ENCODE peak calls at places on chromosomes 6 and 20, in ten cellular contexts. Q, M, Z, W, O, F, I, E, N and G are unnamed samples.

GRCh38 chr6:28537509-28538140 is 11.9 kb downstream of the GPX5 start:
- DNase-seq in Q (peak), M (no peak), Z (no peak), W (no peak), O (no peak), F (no peak), I (no peak), E (peak), N (peak), G (no peak)

GRCh38 chr6:92710048-92710447 is 709.3 kb downstream of the EPHA7 start:
- DNase-seq in Q (no peak), M (no peak), Z (no peak), W (no peak), O (no peak), F (no peak), I (no peak), E (no peak), N (no peak), G (no peak)

GRCh38 chr6:31963921-31964320 is 4.9 kb downstream of the SKIC2 start:
- DNase-seq in Q (no peak), M (no peak), Z (no peak), W (no peak), O (no peak), F (no peak), I (no peak), E (no peak), N (no peak), G (no peak)

GRCh38 chr6:84390334-84390733 is 162.9 kb upstream of the CEP162 start:
- DNase-seq in Q (no peak), M (no peak), Z (no peak), W (no peak), O (no peak), F (no peak), I (no peak), E (no peak), N (no peak), G (no peak)

GRCh38 chr6:34423254-34423653 is 2.6 kb downstream of the RPS10 start:
- DNase-seq in Q (no peak), M (no peak), Z (no peak), W (no peak), O (no peak), F (no peak), I (peak), E (no peak), N (no peak), G (no peak)

GRCh38 chr20:48052492-48052870 is 267.2 kb upstream of the SULF2 start:
- DNase-seq in Q (no peak), M (no peak), Z (no peak), W (no peak), O (no peak), F (no peak), I (peak), E (no peak), N (no peak), G (no peak)

GRCh38 chr20:56914532-56914931 is 285.4 kb downstream of the TFAP2C start:
- DNase-seq in Q (no peak), M (no peak), Z (no peak), W (no peak), O (no peak), F (no peak), I (no peak), E (no peak), N (no peak), G (no peak)

GRCh38 chr6:132131777-132132176 is 180.6 kb upstream of the CCN2 start:
- DNase-seq in Q (peak), M (peak), Z (peak), W (no peak), O (no peak), F (no peak), I (peak), E (no peak), N (peak), G (no peak)

GRCh38 chr6:147974376-147974775 is 368.3 kb upstream of the SASH1 start:
- DNase-seq in Q (peak), M (no peak), Z (no peak), W (no peak), O (no peak), F (peak), I (peak), E (no peak), N (no peak), G (no peak)

GRCh38 chr6:44667668-44668390 is 280.3 kb downstream of the CDC5L start:
- DNase-seq in Q (peak), M (no peak), Z (peak), W (peak), O (peak), F (peak), I (no peak), E (peak), N (peak), G (no peak)

GRCh38 chr6:168641455-168641854 is 200.5 kb downstream of the SMOC2 start:
- DNase-seq in Q (no peak), M (no peak), Z (no peak), W (no peak), O (no peak), F (peak), I (no peak), E (peak), N (no peak), G (no peak)

GRCh38 chr6:13451181-13451700 is 36.2 kb downstream of the GFOD1 start:
- DNase-seq in Q (no peak), M (no peak), Z (no peak), W (no peak), O (no peak), F (no peak), I (no peak), E (no peak), N (no peak), G (no peak)

GRCh38 chr6:108559884-108560462 is 744 bp upstream of the FOXO3 start:
- DNase-seq in Q (peak), M (peak), Z (peak), W (peak), O (no peak), F (peak), I (peak), E (peak), N (no peak), G (peak)

GRCh38 chr20:21104466-21104761 is 1.7 kb downstream of the LINC00237 start:
- DNase-seq in Q (no peak), M (no peak), Z (no peak), W (no peak), O (no peak), F (no peak), I (no peak), E (no peak), N (no peak), G (no peak)

GRCh38 chr20:32017711-32018251 is 7.5 kb downstream of the CCM2L start:
- DNase-seq in Q (no peak), M (no peak), Z (peak), W (peak), O (peak), F (peak), I (no peak), E (peak), N (peak), G (no peak)

GRCh38 chr6:29552512-29553051 is 7.0 kb downstream of the UBD start:
- DNase-seq in Q (peak), M (no peak), Z (no peak), W (no peak), O (no peak), F (no peak), I (peak), E (no peak), N (peak), G (no peak)

GRCh38 chr6:117600008-117600743 is 2.1 kb downstream of the GOPC start:
- DNase-seq in Q (peak), M (no peak), Z (no peak), W (no peak), O (no peak), F (no peak), I (peak), E (no peak), N (no peak), G (no peak)

GRCh38 chr20:37881601-37882343 is 21.2 kb upstream of the VSTM2L start:
- DNase-seq in Q (no peak), M (no peak), Z (no peak), W (no peak), O (no peak), F (no peak), I (no peak), E (no peak), N (no peak), G (no peak)

GRCh38 chr6:166402582-166403277 is 20.0 kb upstream of the MPC1 start:
- DNase-seq in Q (no peak), M (no peak), Z (peak), W (no peak), O (no peak), F (no peak), I (peak), E (peak), N (no peak), G (no peak)

GRCh38 chr20:12086359-12086758 is 168.7 kb downstream of the BTBD3 start:
- DNase-seq in Q (peak), M (no peak), Z (no peak), W (no peak), O (no peak), F (no peak), I (no peak), E (no peak), N (no peak), G (no peak)

GRCh38 chr6:38933426-38933825 is 115.2 kb upstream of the GLP1R start:
- DNase-seq in Q (peak), M (no peak), Z (no peak), W (no peak), O (no peak), F (peak), I (peak), E (no peak), N (peak), G (no peak)

GRCh38 chr6:165204807-165205545 is 104.4 kb downstream of the C6orf118 start:
- DNase-seq in Q (no peak), M (no peak), Z (no peak), W (no peak), O (no peak), F (no peak), I (no peak), E (no peak), N (no peak), G (no peak)

GRCh38 chr6:106563614-106564013 is 65.7 kb downstream of the RTN4IP1 start:
- DNase-seq in Q (no peak), M (no peak), Z (no peak), W (no peak), O (no peak), F (no peak), I (no peak), E (no peak), N (no peak), G (no peak)

GRCh38 chr6:16440656-16441212 is 202.3 kb downstream of the GMPR start:
- DNase-seq in Q (no peak), M (no peak), Z (no peak), W (no peak), O (no peak), F (no peak), I (no peak), E (no peak), N (no peak), G (no peak)

GRCh38 chr6:85418059-85418458 is 31.8 kb upstream of the NT5E start:
- DNase-seq in Q (peak), M (no peak), Z (no peak), W (no peak), O (no peak), F (no peak), I (no peak), E (no peak), N (no peak), G (no peak)

GRCh38 chr20:19786311-19786710 is 28.3 kb downstream of the RIN2 start:
- DNase-seq in Q (peak), M (no peak), Z (peak), W (peak), O (no peak), F (peak), I (peak), E (no peak), N (no peak), G (no peak)

GRCh38 chr6:113050010-113050893 is 703.1 kb downstream of the RFPL4B start:
- DNase-seq in Q (peak), M (no peak), Z (no peak), W (no peak), O (no peak), F (no peak), I (no peak), E (no peak), N (no peak), G (no peak)

GRCh38 chr6:33632603-33633039 is 11.5 kb downstream of the ITPR3 start:
- DNase-seq in Q (peak), M (no peak), Z (peak), W (peak), O (no peak), F (peak), I (peak), E (peak), N (peak), G (no peak)

GRCh38 chr6:11008821-11009220 is 35.3 kb downstream of the ELOVL2 start:
- DNase-seq in Q (peak), M (no peak), Z (no peak), W (no peak), O (no peak), F (no peak), I (no peak), E (no peak), N (no peak), G (no peak)

GRCh38 chr6:113184291-113184690 is 672.9 kb upstream of the MARCKS start:
- DNase-seq in Q (peak), M (no peak), Z (no peak), W (no peak), O (no peak), F (no peak), I (no peak), E (no peak), N (no peak), G (no peak)

GRCh38 chr20:57881466-57882405 is 171.9 kb upstream of the PMEPA1 start:
- DNase-seq in Q (no peak), M (no peak), Z (no peak), W (no peak), O (no peak), F (no peak), I (no peak), E (no peak), N (no peak), G (no peak)

GRCh38 chr20:41081276-41081814 is 52.7 kb downstream of the TOP1 start:
- DNase-seq in Q (peak), M (no peak), Z (no peak), W (no peak), O (no peak), F (no peak), I (no peak), E (no peak), N (no peak), G (no peak)

GRCh38 chr6:152671146-152671545 is 26.6 kb upstream of the MYCT1 start:
- DNase-seq in Q (peak), M (no peak), Z (no peak), W (no peak), O (no peak), F (no peak), I (no peak), E (no peak), N (no peak), G (no peak)

GRCh38 chr6:53103993-53104675 is 38.9 kb downstream of the FBXO9 start:
- DNase-seq in Q (peak), M (no peak), Z (no peak), W (no peak), O (no peak), F (peak), I (peak), E (no peak), N (no peak), G (no peak)

GRCh38 chr6:3850451-3851203 is 1.5 kb downstream of the FAM50B start:
- DNase-seq in Q (no peak), M (no peak), Z (no peak), W (no peak), O (no peak), F (no peak), I (no peak), E (no peak), N (no peak), G (peak)

GRCh38 chr20:38353298-38353697 is 7.0 kb downstream of the LBP start:
- DNase-seq in Q (no peak), M (no peak), Z (no peak), W (no peak), O (no peak), F (no peak), I (no peak), E (no peak), N (no peak), G (no peak)

DNA sequence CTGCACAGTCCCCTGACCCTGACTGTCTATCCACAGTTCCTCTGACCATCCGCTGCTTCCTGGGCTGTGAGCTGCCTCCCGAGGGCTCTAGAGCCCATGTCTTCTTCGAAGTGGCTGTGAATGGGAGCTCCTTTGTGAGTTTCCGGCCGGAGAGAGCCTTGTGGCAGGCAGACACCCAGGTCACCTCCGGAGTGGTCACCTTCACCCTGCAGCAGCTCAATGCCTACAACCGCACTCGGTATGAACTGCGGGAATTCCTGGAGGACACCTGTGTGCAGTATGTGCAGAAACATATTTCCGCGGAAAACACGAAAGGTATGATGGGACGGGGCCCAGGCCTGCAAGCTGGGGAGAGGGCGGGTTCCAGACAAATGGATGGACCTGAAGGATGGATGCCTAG is 4.3 kb downstream of the PROCR start:
- DNase-seq in Q (no peak), M (no peak), Z (no peak), W (no peak), O (no peak), F (no peak), I (no peak), E (no peak), N (no peak), G (no peak)
- TF ChIP-seq CTCF in Q (no peak), M (no peak), Z (no peak), W (no peak), O (no peak), F (no peak), I (no peak), E (no peak), N (no peak), G (no peak)

GRCh38 chr20:62088258-62089127 is 22.8 kb upstream of the TAF4 start:
- DNase-seq in Q (peak), M (no peak), Z (no peak), W (peak), O (no peak), F (peak), I (peak), E (no peak), N (peak), G (no peak)

GRCh38 chr20:62087632-62088031 is 22.0 kb upstream of the TAF4 start:
- DNase-seq in Q (no peak), M (no peak), Z (no peak), W (no peak), O (no peak), F (no peak), I (no peak), E (no peak), N (no peak), G (no peak)

GRCh38 chr20:62085206-62085605 is 19.5 kb upstream of the TAF4 start:
- DNase-seq in Q (no peak), M (no peak), Z (no peak), W (no peak), O (no peak), F (no peak), I (no peak), E (no peak), N (no peak), G (no peak)

GRCh38 chr20:62087227-62087626 is 21.5 kb upstream of the TAF4 start:
- DNase-seq in Q (peak), M (no peak), Z (no peak), W (no peak), O (no peak), F (peak), I (no peak), E (no peak), N (no peak), G (no peak)

GRCh38 chr20:62089393-62089792 is 23.7 kb upstream of the TAF4 start:
- DNase-seq in Q (peak), M (no peak), Z (no peak), W (no peak), O (no peak), F (no peak), I (no peak), E (no peak), N (no peak), G (no peak)
- TF ChIP-seq CTCF in Q (peak), M (no peak), Z (no peak), W (no peak), O (no peak), F (no peak), I (no peak), E (no peak), N (no peak), G (no peak)

GRCh38 chr6:110815260-110816109 is at the start of gene CDK19:
- DNase-seq in Q (peak), M (peak), Z (peak), W (peak), O (peak), F (peak), I (peak), E (peak), N (peak), G (peak)
- TF ChIP-seq CTCF in Q (no peak), M (no peak), Z (no peak), W (peak), O (peak), F (no peak), I (no peak), E (no peak), N (no peak), G (no peak)

DNA sequence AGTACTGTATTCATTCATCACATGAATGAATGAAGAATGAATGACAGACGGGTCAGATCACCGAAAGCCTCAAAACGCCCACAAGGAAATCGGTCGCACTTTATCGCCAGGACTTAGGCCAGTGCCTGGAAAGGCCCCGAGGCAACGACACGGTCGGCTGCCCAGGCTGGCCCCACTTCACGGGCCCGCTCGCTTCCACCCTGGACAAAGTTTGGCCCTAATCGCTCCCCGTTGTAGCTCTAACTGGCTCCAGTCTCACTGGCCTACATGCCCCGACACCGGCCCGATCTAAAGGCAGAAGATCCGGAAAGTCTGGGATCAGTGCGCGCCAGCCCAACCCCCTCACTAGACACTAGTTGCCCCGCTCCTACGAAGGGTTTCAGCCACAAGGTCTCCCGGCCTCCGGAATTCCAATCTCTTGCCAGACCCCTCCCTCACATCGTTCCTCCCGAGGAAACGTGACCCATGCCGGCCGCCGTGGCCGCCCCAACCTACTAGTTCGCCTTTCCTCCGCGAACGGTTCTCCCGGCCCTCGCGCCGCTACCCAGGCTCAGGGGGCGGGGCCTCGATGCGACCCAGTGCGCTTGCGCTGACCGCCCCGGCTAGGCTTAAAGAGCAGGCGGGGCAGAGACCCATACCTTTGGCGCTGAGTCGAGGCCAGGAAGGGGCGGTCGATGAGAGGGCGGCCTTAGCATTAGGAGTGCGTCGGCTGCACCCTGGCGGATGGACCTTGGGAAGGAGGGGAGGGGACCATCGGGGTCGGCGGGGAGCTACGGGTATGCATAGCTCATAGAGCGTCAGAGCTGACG is at the start of the genes GSS and MYH7B:
- DNase-seq in Q (peak), M (peak), Z (peak), W (peak), O (peak), F (peak), I (peak), E (peak), N (peak), G (peak)
- TF ChIP-seq CTCF in Q (peak), M (peak), Z (no peak), W (peak), O (peak), F (peak), I (peak), E (no peak), N (peak), G (peak)

DNA sequence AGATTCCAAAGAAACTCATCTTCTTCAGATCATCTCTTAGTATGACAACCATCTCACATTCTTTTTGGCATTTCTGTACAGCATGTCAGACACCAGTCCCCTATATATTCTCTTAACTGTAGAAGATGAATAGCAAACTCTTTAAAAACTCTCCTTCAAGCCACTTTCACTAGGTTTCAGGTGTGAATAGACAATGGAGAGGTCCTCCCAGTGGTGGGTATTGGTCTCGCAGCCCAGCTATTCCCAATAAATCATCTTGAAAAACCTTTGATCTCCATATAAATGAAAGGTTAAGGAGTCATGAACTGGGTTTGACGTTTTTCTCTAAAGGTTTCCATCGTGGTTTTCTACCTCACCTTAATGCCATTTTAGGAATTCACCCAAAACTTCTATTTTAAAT is 180.0 kb downstream of the GJA1 start:
- DNase-seq in Q (peak), M (no peak), Z (no peak), W (no peak), O (no peak), F (peak), I (no peak), E (no peak), N (peak), G (no peak)
- TF ChIP-seq CTCF in Q (peak), M (no peak), Z (no peak), W (no peak), O (no peak), F (peak), I (peak), E (no peak), N (no peak), G (no peak)